ENCODE peak calls at places on chromosomes 4 and X, in four cellular contexts. One of them, this sample, is unnamed.

GRCh38 chr4:151641167-151641566 is 119.6 kb downstream of the GATB start:
- DNase-seq in CD4-positive, CD25-positive, alpha-beta regulatory T cell: no peak
- DNase-seq in ovary: no peak
- DNase-seq in tibial artery: no peak
- DNase-seq in this sample: no peak

GRCh38 chr4:74366367-74366891 is 1.5 kb downstream of the EREG start:
- DNase-seq in ovary: no peak
- DNase-seq in tibial artery: no peak
- DNase-seq in CD4-positive, CD25-positive, alpha-beta regulatory T cell: no peak
- DNase-seq in this sample: no peak

GRCh38 chrX:131305926-131306325 is 16.8 kb upstream of the IGSF1 start:
- DNase-seq in ovary: no peak
- DNase-seq in tibial artery: no peak
- DNase-seq in CD4-positive, CD25-positive, alpha-beta regulatory T cell: no peak
- DNase-seq in this sample: no peak

GRCh38 chr4:45119376-45119775 is 393.0 kb upstream of the GNPDA2 start:
- DNase-seq in tibial artery: no peak
- DNase-seq in ovary: no peak
- DNase-seq in CD4-positive, CD25-positive, alpha-beta regulatory T cell: no peak
- DNase-seq in this sample: no peak

GRCh38 chr4:118754890-118755289 is 69.7 kb downstream of the METTL14 start:
- DNase-seq in tibial artery: no peak
- DNase-seq in ovary: no peak
- DNase-seq in CD4-positive, CD25-positive, alpha-beta regulatory T cell: no peak
- DNase-seq in this sample: no peak

GRCh38 chr4:1399508-1400190 is 6.6 kb downstream of the NKX1-1 start:
- DNase-seq in ovary: no peak
- DNase-seq in tibial artery: no peak
- DNase-seq in CD4-positive, CD25-positive, alpha-beta regulatory T cell: no peak
- DNase-seq in this sample: no peak

GRCh38 chr4:109969909-109970308 is 57.2 kb downstream of the EGF start:
- DNase-seq in CD4-positive, CD25-positive, alpha-beta regulatory T cell: no peak
- DNase-seq in ovary: no peak
- DNase-seq in tibial artery: no peak
- DNase-seq in this sample: no peak

GRCh38 chr4:105944535-105944934 is 49.3 kb downstream of the NPNT start:
- DNase-seq in CD4-positive, CD25-positive, alpha-beta regulatory T cell: no peak
- DNase-seq in tibial artery: no peak
- DNase-seq in ovary: no peak
- DNase-seq in this sample: no peak

GRCh38 chr4:94621491-94622080 is 136.2 kb upstream of the BMPR1B start:
- DNase-seq in CD4-positive, CD25-positive, alpha-beta regulatory T cell: peak; percentile 3
- DNase-seq in tibial artery: no peak
- DNase-seq in ovary: no peak
- DNase-seq in this sample: no peak

GRCh38 chr4:20044502-20044911 is 207.2 kb upstream of the SLIT2 start:
- DNase-seq in ovary: no peak
- DNase-seq in CD4-positive, CD25-positive, alpha-beta regulatory T cell: no peak
- DNase-seq in tibial artery: no peak
- DNase-seq in this sample: no peak

GRCh38 chrX:46912673-46913491 is 661 bp downstream of the JADE3 start:
- DNase-seq in CD4-positive, CD25-positive, alpha-beta regulatory T cell: no peak
- DNase-seq in ovary: peak; percentile 43
- DNase-seq in tibial artery: peak; percentile 55
- DNase-seq in this sample: peak; percentile 25

GRCh38 chr4:150818661-150819060 is 196.4 kb downstream of the LRBA start:
- DNase-seq in CD4-positive, CD25-positive, alpha-beta regulatory T cell: no peak
- DNase-seq in tibial artery: no peak
- DNase-seq in ovary: no peak
- DNase-seq in this sample: no peak

GRCh38 chr4:7120341-7120740 is 52.5 kb upstream of the GRPEL1 start:
- DNase-seq in CD4-positive, CD25-positive, alpha-beta regulatory T cell: no peak
- DNase-seq in ovary: no peak
- DNase-seq in tibial artery: no peak
- DNase-seq in this sample: no peak

GRCh38 chr4:119731146-119731742 is 102.6 kb upstream of the PDE5A start:
- DNase-seq in CD4-positive, CD25-positive, alpha-beta regulatory T cell: no peak
- DNase-seq in ovary: no peak
- DNase-seq in tibial artery: no peak
- DNase-seq in this sample: no peak

GRCh38 chr4:8274772-8275241 is 5.3 kb downstream of the HTRA3 start:
- DNase-seq in ovary: peak; percentile 96
- DNase-seq in CD4-positive, CD25-positive, alpha-beta regulatory T cell: no peak
- DNase-seq in tibial artery: peak; percentile 90
- DNase-seq in this sample: peak; percentile 90

GRCh38 chr4:163878336-163879121 is 384.0 kb downstream of the TMA16 start:
- DNase-seq in CD4-positive, CD25-positive, alpha-beta regulatory T cell: no peak
- DNase-seq in ovary: no peak
- DNase-seq in tibial artery: no peak
- DNase-seq in this sample: no peak

GRCh38 chr4:10063544-10064300 is 42.4 kb upstream of the SLC2A9 start:
- DNase-seq in CD4-positive, CD25-positive, alpha-beta regulatory T cell: no peak
- DNase-seq in ovary: no peak
- DNase-seq in tibial artery: peak; percentile 93
- DNase-seq in this sample: peak; percentile 56

GRCh38 chrX:153487590-153488071 is 7.1 kb upstream of the BGN start:
- DNase-seq in ovary: no peak
- DNase-seq in tibial artery: peak; percentile 93
- DNase-seq in CD4-positive, CD25-positive, alpha-beta regulatory T cell: no peak
- DNase-seq in this sample: peak; percentile 41

GRCh38 chrX:56766554-56767412 is 37.7 kb downstream of the NBDY start:
- DNase-seq in CD4-positive, CD25-positive, alpha-beta regulatory T cell: no peak
- DNase-seq in ovary: no peak
- DNase-seq in tibial artery: no peak
- DNase-seq in this sample: no peak

GRCh38 chrX:3548743-3549441 is 164.6 kb downstream of the PRKX start:
- DNase-seq in ovary: no peak
- DNase-seq in tibial artery: no peak
- DNase-seq in CD4-positive, CD25-positive, alpha-beta regulatory T cell: no peak
- DNase-seq in this sample: no peak

GRCh38 chr4:170090667-170091052 is 904 bp upstream of the AADAT start:
- DNase-seq in CD4-positive, CD25-positive, alpha-beta regulatory T cell: no peak
- DNase-seq in tibial artery: no peak
- DNase-seq in ovary: no peak
- DNase-seq in this sample: no peak

GRCh38 chr4:38623260-38623659 is 40.7 kb upstream of the KLF3 start:
- DNase-seq in ovary: no peak
- DNase-seq in CD4-positive, CD25-positive, alpha-beta regulatory T cell: no peak
- DNase-seq in tibial artery: no peak
- DNase-seq in this sample: no peak

GRCh38 chr4:41339812-41340809 is 83.4 kb downstream of the UCHL1 start:
- DNase-seq in tibial artery: no peak
- DNase-seq in ovary: no peak
- DNase-seq in CD4-positive, CD25-positive, alpha-beta regulatory T cell: no peak
- DNase-seq in this sample: no peak

GRCh38 chr4:143336828-143337599 is at the start of gene GAB1:
- DNase-seq in ovary: peak; percentile 78
- DNase-seq in tibial artery: peak; percentile 92
- DNase-seq in CD4-positive, CD25-positive, alpha-beta regulatory T cell: no peak
- DNase-seq in this sample: peak; percentile 81

GRCh38 chr4:52588097-52588496 is 71.0 kb downstream of the USP46 start:
- DNase-seq in CD4-positive, CD25-positive, alpha-beta regulatory T cell: no peak
- DNase-seq in tibial artery: no peak
- DNase-seq in ovary: no peak
- DNase-seq in this sample: peak; percentile 21

GRCh38 chr4:66572949-66573348 is 902.7 kb upstream of the EPHA5 start:
- DNase-seq in CD4-positive, CD25-positive, alpha-beta regulatory T cell: no peak
- DNase-seq in ovary: no peak
- DNase-seq in tibial artery: no peak
- DNase-seq in this sample: no peak

GRCh38 chr4:64432674-64433073 is 23.4 kb upstream of the TECRL start:
- DNase-seq in ovary: no peak
- DNase-seq in CD4-positive, CD25-positive, alpha-beta regulatory T cell: no peak
- DNase-seq in tibial artery: no peak
- DNase-seq in this sample: no peak

DNA sequence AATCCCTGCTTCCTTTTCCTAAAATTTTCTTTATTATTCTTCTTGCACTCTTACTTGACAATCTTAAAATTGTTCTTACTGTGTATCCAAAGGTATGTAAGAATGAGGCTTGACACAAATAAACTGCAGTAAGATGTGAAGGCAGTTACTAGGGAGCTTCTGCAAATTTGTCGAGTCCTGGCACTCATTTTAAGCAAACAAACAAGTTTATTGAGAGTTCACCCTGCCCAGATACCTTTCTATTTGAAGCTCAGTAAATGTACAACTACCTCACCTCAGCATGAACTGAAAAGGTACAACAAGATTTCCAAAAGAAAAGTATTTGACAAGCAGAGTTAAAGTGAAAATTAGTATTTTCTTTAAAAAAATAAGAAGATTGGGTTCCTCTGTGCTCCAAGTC is 13.3 kb upstream of the SYTL4 start:
- DNase-seq in ovary: no peak
- DNase-seq in tibial artery: no peak
- DNase-seq in CD4-positive, CD25-positive, alpha-beta regulatory T cell: no peak
- DNase-seq in this sample: no peak
- H3K27ac ChIP-seq in ovary: peak overlapping the region; percentile 10
- H3K27ac ChIP-seq in tibial artery: no peak overlapping the region
- H3K27ac ChIP-seq in CD4-positive, CD25-positive, alpha-beta regulatory T cell: no peak overlapping the region
- H3K27ac ChIP-seq in this sample: peak overlapping the region; percentile 40

GRCh38 chr4:158810487-158811215 is 41.8 kb downstream of the FNIP2 start:
- DNase-seq in CD4-positive, CD25-positive, alpha-beta regulatory T cell: no peak
- DNase-seq in ovary: peak; percentile 28
- DNase-seq in tibial artery: peak; percentile 91
- DNase-seq in this sample: peak; percentile 35

GRCh38 chr4:158807696-158808095 is 38.9 kb downstream of the FNIP2 start:
- DNase-seq in CD4-positive, CD25-positive, alpha-beta regulatory T cell: no peak
- DNase-seq in tibial artery: no peak
- DNase-seq in ovary: no peak
- DNase-seq in this sample: no peak

GRCh38 chr4:158809611-158810486 is 41.0 kb downstream of the FNIP2 start:
- DNase-seq in CD4-positive, CD25-positive, alpha-beta regulatory T cell: no peak
- DNase-seq in tibial artery: no peak
- DNase-seq in ovary: no peak
- DNase-seq in this sample: no peak

GRCh38 chr4:158805628-158806471 is 37.0 kb downstream of the FNIP2 start:
- DNase-seq in tibial artery: no peak
- DNase-seq in ovary: no peak
- DNase-seq in CD4-positive, CD25-positive, alpha-beta regulatory T cell: no peak
- DNase-seq in this sample: no peak

DNA sequence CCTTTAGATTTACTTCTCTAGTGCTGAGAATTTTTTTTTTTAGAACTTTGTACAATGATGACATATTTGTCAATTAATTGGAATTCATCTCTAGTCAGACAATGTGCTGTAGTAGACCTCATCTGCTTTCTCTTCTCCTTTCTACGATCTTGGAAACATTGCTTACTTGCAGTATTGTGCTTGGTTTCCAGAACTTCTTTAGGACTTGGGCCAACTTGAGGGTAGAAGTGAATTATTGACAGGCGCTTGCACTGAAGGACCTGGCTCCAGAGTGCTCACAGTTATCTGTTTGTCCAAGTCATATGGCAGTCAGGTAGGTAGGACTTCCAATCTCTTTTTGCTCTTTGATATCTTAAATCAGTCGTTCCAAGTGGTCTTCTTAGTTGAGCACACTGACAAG is 39.6 kb downstream of the FNIP2 start:
- DNase-seq in tibial artery: no peak
- DNase-seq in ovary: no peak
- DNase-seq in CD4-positive, CD25-positive, alpha-beta regulatory T cell: no peak
- DNase-seq in this sample: no peak
- H3K4me1 ChIP-seq in tibial artery: no peaks in the 10 kb centered on the region
- H3K4me1 ChIP-seq in ovary: peaks cover 4% of the 10 kb centered on the region
- H3K4me1 ChIP-seq in CD4-positive, CD25-positive, alpha-beta regulatory T cell: no peaks in the 10 kb centered on the region
- H3K4me1 ChIP-seq in this sample: peaks cover 99% of the 10 kb centered on the region

DNA sequence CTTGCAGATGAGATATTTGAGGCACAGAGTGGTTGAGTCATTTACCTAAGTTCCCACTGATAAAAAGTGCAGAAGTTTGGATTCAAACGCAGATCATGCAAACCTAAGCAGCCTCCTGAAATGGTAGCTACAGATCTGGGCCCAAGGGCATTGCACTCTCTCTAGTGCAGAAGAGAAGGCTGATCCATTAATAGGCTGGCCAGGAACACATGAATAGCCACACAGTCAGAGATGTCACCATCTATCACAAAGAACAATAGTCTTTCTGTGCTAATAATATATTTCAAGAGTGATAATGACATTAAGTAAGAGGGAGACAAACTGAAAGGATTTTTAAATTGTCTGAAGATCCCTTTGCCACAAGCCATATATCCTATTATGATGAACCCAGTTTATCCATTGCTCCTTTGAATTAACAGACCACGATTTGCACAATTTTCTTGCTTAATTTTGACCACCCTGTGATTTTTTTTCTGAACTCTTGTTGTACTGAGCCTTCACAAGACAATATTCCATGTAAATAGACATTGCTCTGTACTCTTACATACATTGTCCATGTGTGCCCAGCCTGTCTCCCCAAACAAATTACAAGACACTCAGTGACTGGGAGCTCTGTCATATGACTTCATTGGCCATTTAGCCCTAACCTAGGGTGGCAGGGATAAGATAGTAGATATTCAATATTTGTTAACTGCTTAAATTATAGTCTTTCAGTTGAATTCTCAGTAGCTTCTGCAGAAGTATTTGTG is 112.4 kb upstream of the RBPJ start:
- DNase-seq in CD4-positive, CD25-positive, alpha-beta regulatory T cell: no peak
- DNase-seq in ovary: no peak
- DNase-seq in tibial artery: no peak
- DNase-seq in this sample: no peak
- H3K27ac ChIP-seq in CD4-positive, CD25-positive, alpha-beta regulatory T cell: no peak overlapping the region
- H3K27ac ChIP-seq in ovary: no peak overlapping the region
- H3K27ac ChIP-seq in tibial artery: no peak overlapping the region
- H3K27ac ChIP-seq in this sample: no peak overlapping the region

GRCh38 chr4:2866891-2867290 is 23.2 kb downstream of the ADD1 start:
- DNase-seq in CD4-positive, CD25-positive, alpha-beta regulatory T cell: no peak
- DNase-seq in ovary: no peak
- DNase-seq in tibial artery: no peak
- DNase-seq in this sample: no peak
- H3K4me1 ChIP-seq in CD4-positive, CD25-positive, alpha-beta regulatory T cell: peaks cover 41% of the 10 kb centered on the region
- H3K4me1 ChIP-seq in ovary: peaks cover 38% of the 10 kb centered on the region
- H3K4me1 ChIP-seq in tibial artery: no peaks in the 10 kb centered on the region
- H3K4me1 ChIP-seq in this sample: peaks cover 100% of the 10 kb centered on the region

GRCh38 chr4:165203541-165204461 is 3.6 kb upstream of the KLHL2 start:
- DNase-seq in tibial artery: no peak
- DNase-seq in ovary: no peak
- DNase-seq in CD4-positive, CD25-positive, alpha-beta regulatory T cell: no peak
- DNase-seq in this sample: no peak
- H3K27ac ChIP-seq in tibial artery: no peak overlapping the region
- H3K27ac ChIP-seq in ovary: no peak overlapping the region
- H3K27ac ChIP-seq in CD4-positive, CD25-positive, alpha-beta regulatory T cell: no peak overlapping the region
- H3K27ac ChIP-seq in this sample: no peak overlapping the region

GRCh38 chr4:89110986-89111832 is at the start of gene TIGD2:
- DNase-seq in CD4-positive, CD25-positive, alpha-beta regulatory T cell: peak; percentile 83
- DNase-seq in tibial artery: peak; percentile 93
- DNase-seq in ovary: peak; percentile 87
- DNase-seq in this sample: peak; percentile 90

GRCh38 chr4:89110541-89110985 is 770 bp upstream of the TIGD2 start:
- DNase-seq in tibial artery: no peak
- DNase-seq in ovary: no peak
- DNase-seq in CD4-positive, CD25-positive, alpha-beta regulatory T cell: no peak
- DNase-seq in this sample: no peak

GRCh38 chr4:89111833-89112563 is 665 bp downstream of the TIGD2 start:
- DNase-seq in tibial artery: no peak
- DNase-seq in CD4-positive, CD25-positive, alpha-beta regulatory T cell: no peak
- DNase-seq in ovary: no peak
- DNase-seq in this sample: no peak

GRCh38 chr4:89114100-89114499 is 2.8 kb downstream of the TIGD2 start:
- DNase-seq in CD4-positive, CD25-positive, alpha-beta regulatory T cell: no peak
- DNase-seq in tibial artery: no peak
- DNase-seq in ovary: no peak
- DNase-seq in this sample: no peak

GRCh38 chr4:89113415-89113814 is 2.1 kb downstream of the TIGD2 start:
- DNase-seq in CD4-positive, CD25-positive, alpha-beta regulatory T cell: no peak
- DNase-seq in ovary: no peak
- DNase-seq in tibial artery: no peak
- DNase-seq in this sample: no peak
- H3K4me1 ChIP-seq in CD4-positive, CD25-positive, alpha-beta regulatory T cell: peaks cover 21% of the 10 kb centered on the region
- H3K4me1 ChIP-seq in ovary: peaks cover 7% of the 10 kb centered on the region
- H3K4me1 ChIP-seq in tibial artery: no peaks in the 10 kb centered on the region
- H3K4me1 ChIP-seq in this sample: peaks cover 27% of the 10 kb centered on the region

This sample was measured in left ventricle myocardium inferior.